ENCODE peak calls at places on chromosomes 2 and 18, in six cellular contexts. One of them, this sample, is unnamed.

GRCh38 chr2:107622741-107623310 is 203.9 kb upstream of the RGPD4 start:
- DNase-seq in H9: no peak
- DNase-seq in neuronal stem cell: no peak
- DNase-seq in H1: no peak
- DNase-seq in IMR-90: no peak
- DNase-seq in mesendoderm: peak
- DNase-seq in this sample: no peak

GRCh38 chr18:74918276-74918675 is 290.7 kb downstream of the PTGR3 start:
- DNase-seq in neuronal stem cell: no peak
- DNase-seq in mesendoderm: no peak
- DNase-seq in H9: no peak
- DNase-seq in IMR-90: peak
- DNase-seq in H1: no peak
- DNase-seq in this sample: no peak

GRCh38 chr2:183037660-183038340 is 457 bp downstream of the NCKAP1 start:
- DNase-seq in IMR-90: no peak
- DNase-seq in neuronal stem cell: peak
- DNase-seq in mesendoderm: no peak
- DNase-seq in H1: peak
- DNase-seq in H9: no peak
- DNase-seq in this sample: no peak

GRCh38 chr2:170341684-170342631 is 164.0 kb downstream of the MYO3B start:
- DNase-seq in H1: no peak
- DNase-seq in neuronal stem cell: no peak
- DNase-seq in H9: no peak
- DNase-seq in mesendoderm: peak
- DNase-seq in IMR-90: no peak
- DNase-seq in this sample: no peak

GRCh38 chr2:42207826-42208225 is 38.7 kb downstream of the EML4 start:
- DNase-seq in H9: no peak
- DNase-seq in neuronal stem cell: no peak
- DNase-seq in mesendoderm: no peak
- DNase-seq in H1: no peak
- DNase-seq in IMR-90: no peak
- DNase-seq in this sample: no peak

GRCh38 chr18:7537145-7537544 is 30.0 kb upstream of the PTPRM start:
- DNase-seq in mesendoderm: no peak
- DNase-seq in IMR-90: no peak
- DNase-seq in H1: no peak
- DNase-seq in neuronal stem cell: no peak
- DNase-seq in H9: no peak
- DNase-seq in this sample: no peak

GRCh38 chr2:96552284-96553175 is 16.0 kb downstream of the ARID5A start:
- DNase-seq in H9: no peak
- DNase-seq in mesendoderm: no peak
- DNase-seq in neuronal stem cell: no peak
- DNase-seq in H1: no peak
- DNase-seq in IMR-90: no peak
- DNase-seq in this sample: no peak

GRCh38 chr2:85368921-85369320 is 14.4 kb downstream of the ELMOD3 start:
- DNase-seq in neuronal stem cell: no peak
- DNase-seq in H1: no peak
- DNase-seq in mesendoderm: no peak
- DNase-seq in H9: no peak
- DNase-seq in IMR-90: no peak
- DNase-seq in this sample: no peak

GRCh38 chr2:223725494-223725893 is 111.9 kb downstream of the AP1S3 start:
- DNase-seq in neuronal stem cell: peak
- DNase-seq in IMR-90: peak
- DNase-seq in H1: peak
- DNase-seq in mesendoderm: peak
- DNase-seq in H9: peak
- DNase-seq in this sample: peak

GRCh38 chr2:36633470-36634092 is 35.6 kb upstream of the FEZ2 start:
- DNase-seq in IMR-90: peak
- DNase-seq in H1: no peak
- DNase-seq in neuronal stem cell: no peak
- DNase-seq in H9: no peak
- DNase-seq in mesendoderm: no peak
- DNase-seq in this sample: no peak

GRCh38 chr2:199697469-199697868 is 153.5 kb downstream of the FTCDNL1 start:
- DNase-seq in mesendoderm: no peak
- DNase-seq in H1: no peak
- DNase-seq in IMR-90: no peak
- DNase-seq in neuronal stem cell: no peak
- DNase-seq in H9: no peak
- DNase-seq in this sample: no peak

GRCh38 chr2:241821460-241822263 is 12.7 kb downstream of the NEU4 start:
- DNase-seq in IMR-90: no peak
- DNase-seq in neuronal stem cell: no peak
- DNase-seq in mesendoderm: no peak
- DNase-seq in H1: no peak
- DNase-seq in H9: peak
- DNase-seq in this sample: no peak

GRCh38 chr18:24398515-24398914 is 891 bp upstream of the OSBPL1A start:
- DNase-seq in H9: peak
- DNase-seq in IMR-90: peak
- DNase-seq in mesendoderm: peak
- DNase-seq in neuronal stem cell: no peak
- DNase-seq in H1: no peak
- DNase-seq in this sample: peak

DNA sequence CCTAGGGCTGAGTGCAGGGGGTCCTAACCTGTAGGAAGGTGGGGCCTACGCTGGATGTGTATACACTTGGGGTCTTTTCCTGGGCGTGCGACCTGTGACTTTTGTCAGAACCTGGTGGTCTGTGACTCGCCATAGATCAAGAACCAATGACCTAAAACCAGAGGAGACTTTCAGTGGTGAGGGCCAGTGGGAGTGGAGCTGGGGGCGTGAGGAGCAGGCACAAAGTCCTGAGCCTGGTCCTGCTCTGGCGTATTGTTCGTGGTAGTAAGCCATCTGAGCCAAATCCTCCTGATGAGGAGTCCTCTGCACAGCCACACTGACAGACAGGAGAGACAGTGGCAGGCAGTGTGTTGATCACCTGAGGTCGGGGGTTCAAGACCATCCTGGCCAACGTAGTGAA is 8.9 kb downstream of the INPP4A start:
- DNase-seq in mesendoderm: no peak
- DNase-seq in IMR-90: no peak
- DNase-seq in H9: no peak
- DNase-seq in H1: peak
- DNase-seq in neuronal stem cell: no peak
- DNase-seq in this sample: no peak
- H3K4me2 ChIP-seq in mesendoderm: no peak
- H3K4me2 ChIP-seq in IMR-90: no peak
- H3K4me2 ChIP-seq in H9: no peak
- H3K4me2 ChIP-seq in H1: no peak
- H3K4me2 ChIP-seq in neuronal stem cell: no peak
- H3K4me2 ChIP-seq in this sample: no peak

GRCh38 chr18:59708988-59709387 is 11.8 kb upstream of the CCBE1 start:
- DNase-seq in H9: no peak
- DNase-seq in mesendoderm: peak
- DNase-seq in neuronal stem cell: no peak
- DNase-seq in H1: no peak
- DNase-seq in IMR-90: no peak
- DNase-seq in this sample: no peak

GRCh38 chr18:59706499-59706898 is 9.3 kb upstream of the CCBE1 start:
- DNase-seq in H9: no peak
- DNase-seq in mesendoderm: no peak
- DNase-seq in IMR-90: no peak
- DNase-seq in H1: no peak
- DNase-seq in neuronal stem cell: no peak
- DNase-seq in this sample: no peak

GRCh38 chr18:59704146-59704545 is 6.9 kb upstream of the CCBE1 start:
- DNase-seq in mesendoderm: no peak
- DNase-seq in H1: no peak
- DNase-seq in neuronal stem cell: no peak
- DNase-seq in IMR-90: no peak
- DNase-seq in H9: no peak
- DNase-seq in this sample: no peak

GRCh38 chr18:59705145-59705544 is 7.9 kb upstream of the CCBE1 start:
- DNase-seq in mesendoderm: no peak
- DNase-seq in IMR-90: peak
- DNase-seq in neuronal stem cell: no peak
- DNase-seq in H1: no peak
- DNase-seq in H9: no peak
- DNase-seq in this sample: peak

GRCh38 chr18:59707306-59707705 is 10.1 kb upstream of the CCBE1 start:
- DNase-seq in neuronal stem cell: no peak
- DNase-seq in H9: peak
- DNase-seq in mesendoderm: no peak
- DNase-seq in IMR-90: no peak
- DNase-seq in H1: no peak
- DNase-seq in this sample: no peak
- H2BK5ac ChIP-seq in neuronal stem cell: no peak
- H2BK5ac ChIP-seq in H9: no peak
- H2BK5ac ChIP-seq in mesendoderm: no peak
- H2BK5ac ChIP-seq in IMR-90: no peak
- H2BK5ac ChIP-seq in H1: peak
- H2BK5ac ChIP-seq in this sample: no peak

GRCh38 chr18:2787225-2787624 is 59.6 kb upstream of the EMILIN2 start:
- DNase-seq in mesendoderm: no peak
- DNase-seq in IMR-90: no peak
- DNase-seq in neuronal stem cell: no peak
- DNase-seq in H9: no peak
- DNase-seq in H1: no peak
- DNase-seq in this sample: no peak
- H2BK15ac ChIP-seq in mesendoderm: no peak
- H2BK15ac ChIP-seq in IMR-90: no peak
- H2BK15ac ChIP-seq in neuronal stem cell: no peak
- H2BK15ac ChIP-seq in H9: no peak
- H2BK15ac ChIP-seq in H1: no peak
- H2BK15ac ChIP-seq in this sample: no peak

GRCh38 chr18:70425236-70425635 is 136.4 kb downstream of the SOCS6 start:
- DNase-seq in neuronal stem cell: no peak
- DNase-seq in H1: no peak
- DNase-seq in H9: no peak
- DNase-seq in mesendoderm: no peak
- DNase-seq in IMR-90: no peak
- DNase-seq in this sample: no peak

GRCh38 chr18:70421471-70421870 is 132.6 kb downstream of the SOCS6 start:
- DNase-seq in H9: no peak
- DNase-seq in neuronal stem cell: no peak
- DNase-seq in H1: no peak
- DNase-seq in IMR-90: peak
- DNase-seq in mesendoderm: no peak
- DNase-seq in this sample: peak

GRCh38 chr18:70423988-70424387 is 135.1 kb downstream of the SOCS6 start:
- DNase-seq in mesendoderm: peak
- DNase-seq in H1: no peak
- DNase-seq in IMR-90: no peak
- DNase-seq in H9: no peak
- DNase-seq in neuronal stem cell: no peak
- DNase-seq in this sample: no peak

GRCh38 chr18:70422061-70422965 is 133.5 kb downstream of the SOCS6 start:
- DNase-seq in H1: no peak
- DNase-seq in H9: no peak
- DNase-seq in mesendoderm: peak
- DNase-seq in IMR-90: peak
- DNase-seq in neuronal stem cell: no peak
- DNase-seq in this sample: peak

DNA sequence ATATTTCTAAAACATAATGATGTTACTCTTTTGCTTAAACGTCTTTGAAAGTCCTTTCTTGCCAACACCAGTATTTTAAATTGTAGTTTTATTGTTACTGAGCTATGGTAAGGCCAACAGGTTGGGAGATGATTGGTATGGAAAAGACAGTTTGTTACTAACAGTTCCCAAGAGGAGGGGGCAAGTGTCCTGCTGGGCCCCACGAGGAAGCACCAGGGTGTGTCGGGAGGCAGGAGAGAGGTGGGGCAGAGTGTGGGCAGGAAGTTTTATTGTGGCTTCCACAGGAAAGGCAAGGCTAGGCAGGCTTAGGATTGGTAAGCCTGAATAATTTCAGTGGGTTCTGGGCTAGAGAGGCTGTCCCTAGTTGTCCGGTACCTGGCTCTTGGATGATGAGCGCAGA is 134.3 kb downstream of the SOCS6 start:
- DNase-seq in H9: no peak
- DNase-seq in mesendoderm: no peak
- DNase-seq in neuronal stem cell: no peak
- DNase-seq in IMR-90: no peak
- DNase-seq in H1: no peak
- DNase-seq in this sample: no peak
- H3K4me2 ChIP-seq in H9: no peak
- H3K4me2 ChIP-seq in mesendoderm: no peak
- H3K4me2 ChIP-seq in neuronal stem cell: no peak
- H3K4me2 ChIP-seq in IMR-90: no peak
- H3K4me2 ChIP-seq in H1: no peak
- H3K4me2 ChIP-seq in this sample: no peak

DNA sequence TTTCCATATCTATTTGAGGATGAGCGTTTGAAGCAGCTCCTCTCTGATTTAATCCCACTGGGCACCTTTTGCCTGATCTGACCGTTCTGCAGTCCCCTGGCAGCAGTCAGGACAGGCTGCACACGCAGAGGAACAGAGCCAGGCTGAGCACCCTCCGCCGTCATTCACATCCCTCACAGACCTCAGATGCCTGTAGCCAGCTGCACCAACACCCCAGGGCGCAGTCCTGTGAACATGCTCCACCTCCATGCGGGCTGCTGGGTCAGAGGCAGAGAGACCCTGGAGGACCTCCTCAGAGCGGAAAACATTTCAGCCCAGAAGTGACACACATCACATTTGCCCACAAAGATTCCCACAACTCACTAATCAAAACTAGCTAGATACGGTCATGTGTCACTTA is 146.1 kb downstream of the SEPTIN10 start:
- DNase-seq in neuronal stem cell: no peak
- DNase-seq in mesendoderm: no peak
- DNase-seq in H9: no peak
- DNase-seq in H1: no peak
- DNase-seq in IMR-90: no peak
- DNase-seq in this sample: no peak
- H2BK5ac ChIP-seq in neuronal stem cell: no peak
- H2BK5ac ChIP-seq in mesendoderm: no peak
- H2BK5ac ChIP-seq in H9: no peak
- H2BK5ac ChIP-seq in H1: no peak
- H2BK5ac ChIP-seq in IMR-90: no peak
- H2BK5ac ChIP-seq in this sample: no peak

DNA sequence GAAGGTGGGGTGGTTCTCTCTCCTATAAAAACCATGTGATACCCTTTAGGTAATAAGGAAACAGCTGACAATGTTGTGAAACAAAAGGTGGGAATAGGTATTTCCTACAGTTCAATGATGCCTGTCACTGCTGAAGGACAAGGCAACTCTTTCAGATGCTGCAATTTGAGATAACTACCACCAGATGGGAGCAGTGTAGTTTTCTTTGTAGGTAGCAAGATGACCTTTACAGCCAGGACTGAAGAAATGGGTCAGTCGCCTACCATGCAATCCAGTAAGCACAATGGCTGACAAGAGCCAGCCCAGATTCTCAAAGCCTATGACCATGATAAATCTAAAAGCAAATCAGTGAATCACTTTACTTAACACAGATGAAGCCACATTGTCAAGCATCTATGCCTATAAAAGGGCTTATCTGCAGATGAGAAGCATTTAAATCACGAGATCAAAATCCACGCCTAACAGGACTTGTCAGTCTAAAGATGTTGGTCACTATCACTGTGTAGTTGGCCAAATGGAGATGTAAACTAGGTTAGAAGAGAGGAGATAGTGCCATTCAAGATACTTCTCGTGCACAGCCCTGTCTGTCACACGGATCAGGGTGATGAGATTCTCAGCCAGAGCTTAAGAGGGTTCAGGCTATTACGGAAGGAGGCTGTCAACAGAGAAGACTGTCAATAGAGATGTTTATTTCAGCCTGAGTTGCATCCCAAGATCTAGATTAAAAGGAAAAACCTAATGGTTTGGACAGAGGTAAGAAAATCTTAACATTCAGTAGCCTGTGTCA is 83.7 kb downstream of the AAK1 start:
- DNase-seq in H1: no peak
- DNase-seq in mesendoderm: peak
- DNase-seq in H9: peak
- DNase-seq in neuronal stem cell: peak
- DNase-seq in IMR-90: peak
- DNase-seq in this sample: peak
- H2BK15ac ChIP-seq in H1: no peak
- H2BK15ac ChIP-seq in mesendoderm: no peak
- H2BK15ac ChIP-seq in H9: no peak
- H2BK15ac ChIP-seq in neuronal stem cell: no peak
- H2BK15ac ChIP-seq in IMR-90: no peak
- H2BK15ac ChIP-seq in this sample: no peak